ENCODE peak calls at places on chromosomes 5 and 9, in seven cellular contexts. One of them, this sample, is unnamed.
A peak's percentile ranks its signal among the peaks of the same experiment; 100 is the strongest.

GRCh38 chr9:135065151-135065550 is 22.3 kb upstream of the OLFM1 start:
- DNase-seq in NCI-H460: no peak
- DNase-seq in COLO829: no peak
- DNase-seq in LoVo: no peak
- DNase-seq in GM06990: no peak
- DNase-seq in CD4-positive, alpha-beta T cell: no peak
- DNase-seq in lung microvascular endothelial cell: no peak
- DNase-seq in this sample: no peak

GRCh38 chr5:116528519-116529234 is 45.9 kb downstream of the SEMA6A start:
- DNase-seq in COLO829: no peak
- DNase-seq in CD4-positive, alpha-beta T cell: no peak
- DNase-seq in GM06990: no peak
- DNase-seq in NCI-H460: no peak
- DNase-seq in lung microvascular endothelial cell: no peak
- DNase-seq in LoVo: no peak
- DNase-seq in this sample: no peak

GRCh38 chr5:150428106-150428876 is 15.6 kb upstream of the CD74 start:
- DNase-seq in lung microvascular endothelial cell: peak; percentile 55
- DNase-seq in LoVo: no peak
- DNase-seq in CD4-positive, alpha-beta T cell: no peak
- DNase-seq in NCI-H460: no peak
- DNase-seq in GM06990: no peak
- DNase-seq in COLO829: no peak
- DNase-seq in this sample: no peak

GRCh38 chr5:73359395-73359794 is 89.2 kb downstream of the FOXD1 start:
- DNase-seq in COLO829: no peak
- DNase-seq in CD4-positive, alpha-beta T cell: no peak
- DNase-seq in LoVo: no peak
- DNase-seq in GM06990: no peak
- DNase-seq in lung microvascular endothelial cell: no peak
- DNase-seq in NCI-H460: no peak
- DNase-seq in this sample: no peak

GRCh38 chr9:29044959-29045358 is 1471.7 kb upstream of the C9orf72 start:
- DNase-seq in lung microvascular endothelial cell: no peak
- DNase-seq in COLO829: peak; percentile 74
- DNase-seq in LoVo: no peak
- DNase-seq in GM06990: no peak
- DNase-seq in NCI-H460: peak; percentile 6
- DNase-seq in CD4-positive, alpha-beta T cell: no peak
- DNase-seq in this sample: no peak

GRCh38 chr9:90300901-90301688 is 341.5 kb downstream of the DIRAS2 start:
- DNase-seq in LoVo: peak; percentile 83
- DNase-seq in COLO829: no peak
- DNase-seq in NCI-H460: peak; percentile 93
- DNase-seq in CD4-positive, alpha-beta T cell: no peak
- DNase-seq in GM06990: no peak
- DNase-seq in lung microvascular endothelial cell: peak; percentile 89
- DNase-seq in this sample: no peak

GRCh38 chr5:115382989-115383388 is 86.5 kb upstream of the CCDC112 start:
- DNase-seq in NCI-H460: no peak
- DNase-seq in lung microvascular endothelial cell: no peak
- DNase-seq in GM06990: no peak
- DNase-seq in COLO829: no peak
- DNase-seq in LoVo: no peak
- DNase-seq in CD4-positive, alpha-beta T cell: no peak
- DNase-seq in this sample: no peak

GRCh38 chr5:180643191-180643851 is 6.1 kb downstream of the FLT4 start:
- DNase-seq in lung microvascular endothelial cell: no peak
- DNase-seq in LoVo: no peak
- DNase-seq in COLO829: no peak
- DNase-seq in GM06990: no peak
- DNase-seq in CD4-positive, alpha-beta T cell: no peak
- DNase-seq in NCI-H460: no peak
- DNase-seq in this sample: no peak

GRCh38 chr5:111173476-111173875 is 50.7 kb upstream of the CAMK4 start:
- DNase-seq in GM06990: no peak
- DNase-seq in CD4-positive, alpha-beta T cell: no peak
- DNase-seq in NCI-H460: no peak
- DNase-seq in LoVo: no peak
- DNase-seq in COLO829: no peak
- DNase-seq in lung microvascular endothelial cell: no peak
- DNase-seq in this sample: no peak

This sample was measured in GM13976.